ENCODE peak calls at places on chromosomes 1 and 21, in six cellular contexts. P is GM12891, W is K562, K is HepG2, V is H1, D is GM12878. Y is an unnamed sample.

GRCh38 chr1:51268675-51269033 is 32.6 kb downstream of the RNF11 start:
- DNase-seq in P (no peak), W (no peak), K (no peak), V (no peak), D (no peak), Y (no peak)

GRCh38 chr1:30652151-30652915 is 71.1 kb downstream of the MATN1 start:
- DNase-seq in P (no peak), W (no peak), K (no peak), V (no peak), D (no peak), Y (no peak)

GRCh38 chr1:237864338-237865244 is 26.1 kb downstream of the ZP4 start:
- DNase-seq in P (peak; percentile 25), W (peak; percentile 66), K (peak; percentile 54), V (peak; percentile 92), D (peak; percentile 5), Y (peak; percentile 14)

GRCh38 chr1:7931446-7931812 is 9.2 kb downstream of the TNFRSF9 start:
- DNase-seq in P (no peak), W (no peak), K (no peak), V (no peak), D (no peak), Y (no peak)

GRCh38 chr1:29029652-29030051 is 94.1 kb downstream of the TMEM200B start:
- DNase-seq in P (no peak), W (no peak), K (no peak), V (no peak), D (no peak), Y (no peak)

GRCh38 chr21:45162115-45162514 is 87.7 kb downstream of the ADARB1 start:
- DNase-seq in P (no peak), W (no peak), K (no peak), V (no peak), D (no peak), Y (no peak)

GRCh38 chr21:45016491-45017375 is 57.6 kb upstream of the ADARB1 start:
- DNase-seq in P (no peak), W (no peak), K (no peak), V (no peak), D (no peak), Y (no peak)

GRCh38 chr1:226656601-226657277 is 82.3 kb downstream of the ITPKB start:
- DNase-seq in P (no peak), W (no peak), K (no peak), V (no peak), D (no peak), Y (no peak)

GRCh38 chr1:6424619-6425593 is at the start of gene ESPN:
- DNase-seq in P (no peak), W (peak; percentile 93), K (no peak), V (peak; percentile 60), D (no peak), Y (no peak)

GRCh38 chr1:150971583-150972416 is 2.8 kb downstream of the CERS2 start:
- DNase-seq in P (no peak), W (peak; percentile 45), K (peak; percentile 87), V (peak; percentile 57), D (no peak), Y (no peak)

GRCh38 chr21:37655601-37656300 is 260.5 kb downstream of the KCNJ6 start:
- DNase-seq in P (no peak), W (no peak), K (no peak), V (peak; percentile 16), D (no peak), Y (no peak)

GRCh38 chr1:32464191-32464715 is 619 bp upstream of the ZBTB8B start:
- DNase-seq in P (no peak), W (no peak), K (no peak), V (no peak), D (no peak), Y (no peak)

GRCh38 chr21:44498965-44499560 is 40.9 kb downstream of the KRTAP10-1 start:
- DNase-seq in P (no peak), W (no peak), K (no peak), V (no peak), D (no peak), Y (no peak)

GRCh38 chr1:18588093-18588492 is 42.6 kb upstream of the PAX7 start:
- DNase-seq in P (no peak), W (no peak), K (no peak), V (no peak), D (no peak), Y (no peak)

GRCh38 chr21:39696620-39697019 is 48.4 kb upstream of the IGSF5 start:
- DNase-seq in P (no peak), W (no peak), K (no peak), V (no peak), D (no peak), Y (no peak)

GRCh38 chr1:214514032-214514818 is 37.2 kb downstream of the PTPN14 start:
- DNase-seq in P (no peak), W (no peak), K (no peak), V (no peak), D (no peak), Y (no peak)

GRCh38 chr21:38807481-38807880 is 1.8 kb downstream of the ETS2 start:
- DNase-seq in P (no peak), W (no peak), K (no peak), V (no peak), D (no peak), Y (no peak)

GRCh38 chr1:113701429-113701828 is 57.9 kb downstream of the PHTF1 start:
- DNase-seq in P (no peak), W (no peak), K (no peak), V (no peak), D (no peak), Y (no peak)

DNA sequence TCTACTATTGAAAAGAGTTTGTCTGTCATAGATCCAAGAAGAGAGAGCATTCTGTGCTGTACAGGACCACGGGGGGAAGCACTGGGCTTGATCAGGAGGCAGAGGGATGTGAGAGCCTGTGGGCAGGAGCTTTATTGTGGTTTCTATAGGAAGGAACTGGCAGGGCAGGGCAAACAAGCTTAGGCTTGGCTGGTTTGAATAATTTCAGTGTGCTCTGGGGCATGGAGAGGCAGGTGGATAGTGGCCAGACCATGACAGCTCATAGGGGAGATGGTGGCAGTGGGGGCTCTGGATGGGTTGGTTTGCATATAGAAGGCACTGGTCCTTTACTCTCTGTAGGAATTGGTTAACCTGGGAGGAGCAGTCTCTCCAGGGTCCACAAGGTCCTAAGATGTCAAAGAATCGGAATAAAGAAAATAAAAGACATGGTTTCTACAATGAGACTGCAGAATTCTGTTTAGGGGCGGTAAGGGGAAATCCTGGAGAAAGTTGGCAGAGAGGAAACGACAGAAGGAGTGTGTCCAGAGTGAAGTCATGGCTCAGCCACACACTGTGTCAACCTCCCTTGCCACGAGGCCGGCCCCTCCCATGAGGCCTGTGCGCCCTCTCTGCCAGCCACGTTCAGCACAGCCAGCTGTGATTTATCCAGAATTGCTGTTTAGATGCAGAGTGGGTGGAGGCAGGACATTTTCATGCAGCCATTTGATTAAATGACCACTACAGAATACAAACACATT is 81.7 kb upstream of the PGBD5 start:
- DNase-seq in P (no peak), W (no peak), K (no peak), V (no peak), D (no peak), Y (no peak)
- TF ChIP-seq TAF1 in P (no peak), W (no peak), K (no peak), V (no peak), D (no peak), Y (no peak)

GRCh38 chr1:56670350-56670749 is 25.2 kb downstream of the PRKAA2 start:
- DNase-seq in P (no peak), W (no peak), K (no peak), V (no peak), D (no peak), Y (no peak)

GRCh38 chr1:56671542-56671941 is 26.4 kb downstream of the PRKAA2 start:
- DNase-seq in P (no peak), W (no peak), K (no peak), V (no peak), D (no peak), Y (no peak)

GRCh38 chr1:56672579-56672978 is 27.5 kb downstream of the PRKAA2 start:
- DNase-seq in P (no peak), W (no peak), K (no peak), V (no peak), D (no peak), Y (no peak)

GRCh38 chr1:56675763-56676162 is 30.6 kb downstream of the PRKAA2 start:
- DNase-seq in P (no peak), W (no peak), K (no peak), V (no peak), D (no peak), Y (no peak)

DNA sequence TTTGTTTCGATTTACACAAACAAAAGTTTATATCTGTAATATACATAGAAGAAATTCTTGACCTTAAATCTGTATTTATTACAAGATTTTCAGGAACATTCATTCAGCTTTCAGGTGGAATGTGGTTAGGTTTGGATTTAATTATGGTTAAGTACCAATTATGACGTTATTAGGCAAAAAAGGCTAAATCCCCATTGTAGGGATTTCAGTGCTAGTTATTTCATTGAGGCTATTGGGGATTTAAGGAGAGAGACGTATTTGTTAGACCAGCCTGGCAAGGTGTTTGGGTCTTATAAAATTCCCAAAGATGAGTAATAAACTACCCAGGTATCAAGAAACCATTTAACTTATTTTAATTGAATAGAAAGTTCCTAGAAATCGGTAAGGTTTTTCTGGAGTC is 26.0 kb downstream of the PRKAA2 start:
- DNase-seq in P (no peak), W (no peak), K (no peak), V (no peak), D (no peak), Y (no peak)
- TF ChIP-seq POLR2A in P (no peak), W (no peak), K (no peak), V (no peak), D (no peak), Y (no peak)

DNA sequence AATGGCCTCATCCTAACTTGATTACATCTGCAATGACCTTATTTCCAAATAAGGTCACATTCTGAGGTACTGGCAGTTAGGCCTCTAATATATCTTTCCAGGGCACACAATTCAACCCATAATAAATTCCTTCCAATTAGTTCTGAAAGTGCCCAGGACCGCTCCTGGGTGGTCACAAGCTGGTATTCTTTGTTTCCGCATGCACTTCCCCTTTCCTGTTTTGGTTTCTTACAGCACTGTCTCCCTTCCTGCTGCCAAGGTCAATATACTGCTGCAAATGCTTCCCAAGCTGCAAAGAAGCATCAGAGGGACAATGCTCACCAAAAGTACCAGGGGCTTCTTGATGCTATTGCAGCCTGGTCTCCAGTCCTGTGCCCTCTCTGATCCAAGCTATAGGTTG is 14.1 kb upstream of the XPR1 start:
- DNase-seq in P (no peak), W (no peak), K (no peak), V (no peak), D (no peak), Y (no peak)
- TF ChIP-seq TAF1 in P (no peak), W (no peak), K (no peak), V (no peak), D (no peak), Y (no peak)

GRCh38 chr1:163321311-163322305 is at the start of gene NUF2:
- DNase-seq in P (peak; percentile 70), W (peak; percentile 96), K (peak; percentile 95), V (peak; percentile 98), D (peak; percentile 96), Y (peak; percentile 72)
- TF ChIP-seq POLR2A in P (peak; percentile 87), W (peak; percentile 91), K (peak; percentile 82), V (peak; percentile 61), D (peak; percentile 86), Y (peak; percentile 87)

Y was measured in GM12892.